ENCODE peak calls at places on chromosomes 4 and X, in four cellular contexts. G, K, Y and N are unnamed samples.

GRCh38 chrX:124338733-124339514 is 6.5 kb downstream of the TEX13D start:
- DNase-seq in K (no peak), Y (no peak), G (no peak), N (no peak)

GRCh38 chr4:184163813-184164212 is 53.9 kb downstream of the ENPP6 start:
- DNase-seq in Y (no peak), G (peak; percentile 84), K (peak; percentile 32), N (no peak)

GRCh38 chrX:120753413-120754251 is 122.0 kb downstream of the CT47B1 start:
- DNase-seq in K (no peak), G (no peak), Y (no peak), N (no peak)

GRCh38 chr4:145058256-145058655 is 39.7 kb downstream of the ANAPC10 start:
- DNase-seq in Y (no peak), K (no peak), G (no peak), N (no peak)

GRCh38 chr4:1214101-1215095 is 34.5 kb downstream of the CTBP1 start:
- DNase-seq in Y (no peak), G (no peak), K (no peak), N (no peak)

GRCh38 chr4:152485726-152486276 is 50.1 kb downstream of the FBXW7 start:
- DNase-seq in G (peak; percentile 76), K (peak; percentile 76), Y (peak; percentile 13), N (peak; percentile 97)

GRCh38 chr4:87849612-87850011 is 16.8 kb downstream of the MEPE start:
- DNase-seq in Y (no peak), K (no peak), G (no peak), N (no peak)

GRCh38 chrX:132743086-132743485 is 215.3 kb downstream of the HS6ST2 start:
- DNase-seq in K (no peak), Y (no peak), G (no peak), N (no peak)

GRCh38 chrX:12988797-12989196 is 13.9 kb downstream of the TMSB4X start:
- DNase-seq in K (peak; percentile 80), G (peak; percentile 84), Y (no peak), N (no peak)

GRCh38 chr4:48493485-48494100 is 3.5 kb downstream of the ZAR1 start:
- DNase-seq in Y (no peak), K (peak; percentile 5), G (no peak), N (no peak)

GRCh38 chr4:184421558-184422155 is 52.7 kb downstream of the IRF2 start:
- DNase-seq in Y (no peak), K (no peak), G (no peak), N (no peak)

GRCh38 chrX:52217494-52218160 is 32.9 kb downstream of the MAGED4 start:
- DNase-seq in Y (no peak), K (no peak), G (no peak), N (no peak)

GRCh38 chr4:147078362-147078761 is 132.7 kb upstream of the TTC29 start:
- DNase-seq in G (no peak), Y (no peak), K (peak; percentile 68), N (no peak)

GRCh38 chrX:150211988-150212387 is 151.1 kb upstream of the MAMLD1 start:
- DNase-seq in G (no peak), K (no peak), Y (no peak), N (no peak)

GRCh38 chr4:121277194-121278105 is 103.4 kb downstream of the QRFPR start:
- DNase-seq in K (no peak), Y (no peak), G (peak; percentile 23), N (no peak)

DNA sequence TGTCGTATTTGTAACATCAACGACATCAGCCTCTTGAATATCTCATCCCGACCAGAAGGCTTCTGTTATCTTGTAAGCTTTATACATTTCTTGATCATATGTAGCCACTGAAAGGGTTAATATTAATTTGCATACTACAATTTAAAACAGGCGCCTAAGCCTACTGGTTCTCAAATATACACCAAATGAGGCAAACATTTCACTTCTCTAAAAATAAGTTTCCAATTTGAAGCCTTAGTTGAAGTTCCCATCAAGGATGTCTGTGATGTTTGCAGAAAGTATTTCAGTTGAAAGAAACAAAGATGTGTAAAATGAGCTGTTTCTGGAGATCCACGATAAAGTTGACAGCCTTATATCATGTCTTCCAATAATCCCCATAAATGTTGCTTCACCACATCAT is 70.6 kb downstream of the KIT start:
- DNase-seq in K (no peak), G (no peak), Y (no peak), N (no peak)
- TF ChIP-seq CTCF in K (no peak), G (no peak), Y (no peak), N (no peak)

DNA sequence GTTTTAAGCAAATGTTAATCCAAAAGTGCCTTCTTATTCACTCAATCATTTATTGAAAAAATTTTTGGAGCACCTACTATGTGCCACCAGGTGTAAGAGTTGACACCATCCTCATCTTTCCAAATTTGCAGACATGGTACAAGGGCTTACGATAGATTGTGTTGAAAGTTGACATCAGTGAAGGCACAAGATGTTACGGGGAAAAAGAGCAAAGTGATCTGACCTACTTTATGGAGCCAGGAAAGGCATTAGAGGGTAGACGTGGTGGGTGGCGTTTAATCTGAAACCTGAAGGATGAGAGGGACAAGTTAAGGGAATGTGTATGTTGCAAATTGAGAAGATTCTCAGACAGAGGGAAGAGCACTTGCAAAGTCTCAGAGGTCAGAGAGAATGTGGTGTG is 167.8 kb upstream of the HAND2 start:
- DNase-seq in Y (no peak), K (no peak), G (no peak), N (no peak)
- H3K4me3 ChIP-seq in Y (no peak overlapping the region), K (no peak overlapping the region), G (no peak overlapping the region), N (no peak overlapping the region)

DNA sequence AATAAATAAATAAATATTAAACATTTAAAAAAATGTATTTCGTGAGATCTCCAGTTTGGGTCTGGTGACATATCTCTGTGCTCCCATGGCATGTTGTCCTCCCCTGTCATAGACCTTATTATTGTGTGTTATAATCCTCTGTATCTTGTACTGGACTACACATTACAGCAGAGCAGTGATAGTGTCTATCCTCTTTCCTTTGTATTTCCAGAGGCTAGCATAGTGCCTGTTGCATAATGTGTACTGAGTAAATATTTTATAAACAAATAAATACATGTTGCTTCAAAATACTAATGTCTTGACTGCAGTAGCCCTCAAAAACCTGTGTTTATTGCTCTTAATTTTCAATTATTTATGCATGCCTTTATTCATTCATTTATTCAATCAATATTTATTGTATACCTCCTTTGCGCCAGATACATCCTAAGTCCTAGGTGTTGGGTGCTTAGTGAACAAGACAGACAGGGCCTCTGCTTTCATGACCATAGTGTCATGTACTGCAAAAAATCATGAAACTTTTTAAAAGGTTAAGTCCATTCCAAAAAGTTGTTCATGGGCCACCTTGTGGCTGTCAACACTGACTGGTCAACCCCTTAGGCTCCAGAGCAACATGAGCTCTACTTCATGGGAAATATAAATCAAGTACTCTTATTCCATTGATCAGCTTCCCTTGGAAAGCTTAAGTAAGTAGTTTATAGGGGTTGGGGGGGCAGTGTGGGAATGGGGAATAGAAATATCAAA is 303.9 kb downstream of the IQCM start:
- DNase-seq in G (no peak), Y (no peak), K (no peak), N (no peak)
- TF ChIP-seq CTCF in G (no peak), Y (no peak), K (no peak), N (peak; percentile 13)

DNA sequence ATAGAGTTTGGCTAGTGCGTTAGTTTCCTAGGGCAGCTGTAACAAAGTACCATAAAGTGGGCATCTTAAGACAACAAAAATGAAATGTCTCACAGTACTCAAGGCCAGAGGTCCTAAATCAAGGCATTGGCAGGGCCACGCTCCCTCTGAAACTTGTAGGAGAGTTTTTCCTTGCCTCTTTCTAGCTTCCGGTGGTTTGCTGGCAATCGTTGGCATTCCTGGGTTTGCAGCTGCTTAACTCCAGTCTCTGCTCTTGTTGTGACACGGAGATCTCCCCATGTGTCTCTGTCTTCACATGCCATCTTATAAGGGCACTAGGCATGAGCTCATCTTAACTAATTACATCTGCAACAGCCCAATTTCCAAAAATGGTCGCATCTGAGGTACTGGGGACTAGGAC is 362.0 kb upstream of the BOD1L1 start:
- DNase-seq in Y (no peak), K (no peak), G (no peak), N (no peak)
- H3K4me3 ChIP-seq in Y (no peak overlapping the region), K (peak overlapping the region; percentile 3), G (no peak overlapping the region), N (no peak overlapping the region)

GRCh38 chrX:49037883-49038475 is 5.2 kb downstream of the TFE3 start:
- DNase-seq in G (no peak), K (peak; percentile 48), Y (no peak), N (no peak)

GRCh38 chrX:49041683-49042529 is 1.3 kb downstream of the TFE3 start:
- DNase-seq in Y (no peak), G (peak; percentile 49), K (peak; percentile 59), N (no peak)

GRCh38 chrX:49040376-49040955 is 2.7 kb downstream of the TFE3 start:
- DNase-seq in Y (no peak), G (no peak), K (peak; percentile 35), N (no peak)

GRCh38 chrX:49042581-49043219 is 457 bp downstream of the TFE3 start:
- DNase-seq in K (no peak), G (no peak), Y (no peak), N (no peak)

GRCh38 chrX:49039598-49040375 is 3.4 kb downstream of the TFE3 start:
- DNase-seq in G (peak; percentile 93), K (peak; percentile 93), Y (peak; percentile 76), N (peak; percentile 55)
- TF ChIP-seq CTCF in G (no peak), K (peak; percentile 36), Y (peak; percentile 25), N (peak; percentile 29)

GRCh38 chr4:98519268-98519993 is 139.0 kb downstream of the TSPAN5 start:
- DNase-seq in K (peak; percentile 37), Y (no peak), G (no peak), N (no peak)
- H3K4me3 ChIP-seq in K (no peak overlapping the region), Y (no peak overlapping the region), G (no peak overlapping the region), N (no peak overlapping the region)

GRCh38 chr4:182764642-182765041 is 152.5 kb downstream of the DCTD start:
- DNase-seq in G (peak; percentile 4), Y (no peak), K (no peak), N (no peak)
- TF ChIP-seq CTCF in G (no peak), Y (no peak), K (no peak), N (no peak)

DNA sequence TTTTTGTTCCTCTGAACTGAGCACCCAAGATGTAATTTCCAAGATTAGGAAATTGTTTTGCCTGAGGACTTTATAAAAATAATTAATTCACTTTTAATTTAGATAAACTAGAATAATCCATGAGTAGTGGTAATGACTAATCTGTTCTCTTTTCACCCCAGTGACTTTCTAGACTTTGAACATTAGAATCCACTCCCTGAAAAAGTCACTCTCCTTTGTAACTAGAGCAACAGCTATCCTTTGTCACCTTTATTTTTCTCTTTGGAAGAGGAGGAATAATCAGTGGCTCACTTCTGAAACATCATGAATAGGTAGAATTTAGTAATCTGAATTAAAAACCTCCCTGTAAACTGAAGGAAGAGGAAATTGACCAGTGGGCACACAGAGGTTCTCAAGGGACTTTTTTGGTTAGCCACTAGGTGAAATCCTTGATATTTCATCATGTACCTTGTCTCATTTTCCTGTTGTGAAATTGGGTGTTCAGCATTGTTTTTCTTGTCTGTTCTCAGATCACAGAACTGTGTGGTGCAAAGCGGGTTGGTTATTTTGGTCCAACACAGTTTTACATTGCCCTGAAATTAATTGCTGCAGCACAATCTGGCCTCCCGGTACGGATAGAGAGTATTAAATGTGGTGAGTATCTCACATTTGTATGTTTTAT is 59.4 kb downstream of the REPS2 start:
- DNase-seq in K (no peak), Y (no peak), G (no peak), N (no peak)
- H3K4me3 ChIP-seq in K (no peak overlapping the region), Y (no peak overlapping the region), G (no peak overlapping the region), N (peak overlapping the region; percentile 40)

GRCh38 chr4:82833696-82834313 is 35.2 kb upstream of the SCD5 start:
- DNase-seq in Y (peak; percentile 52), G (peak; percentile 78), K (peak; percentile 82), N (no peak)
- TF ChIP-seq CTCF in Y (peak; percentile 30), G (no peak), K (peak; percentile 34), N (no peak)